ENCODE peak calls at places on chromosomes 16 and 17, in six cellular contexts. One of them, this sample, is unnamed.

GRCh38 chr17:3557768-3558583 is at the start of gene TRPV3:
- DNase-seq in fibroblast of mammary gland: peak
- DNase-seq in left colon: peak
- DNase-seq in NCI-H345: no peak
- DNase-seq in ecto neural progenitor cell: peak
- DNase-seq in type B pancreatic cell: no peak
- DNase-seq in this sample: no peak

GRCh38 chr17:50308666-50309065 is 34.4 kb downstream of the TMEM92 start:
- DNase-seq in fibroblast of mammary gland: no peak
- DNase-seq in type B pancreatic cell: no peak
- DNase-seq in left colon: no peak
- DNase-seq in NCI-H345: no peak
- DNase-seq in ecto neural progenitor cell: no peak
- DNase-seq in this sample: peak

GRCh38 chr16:85300451-85300968 is 188.2 kb upstream of the CIBAR2 start:
- DNase-seq in ecto neural progenitor cell: no peak
- DNase-seq in NCI-H345: no peak
- DNase-seq in left colon: no peak
- DNase-seq in fibroblast of mammary gland: no peak
- DNase-seq in type B pancreatic cell: no peak
- DNase-seq in this sample: no peak

GRCh38 chr16:57084257-57084770 is 8.1 kb upstream of the CPNE2 start:
- DNase-seq in NCI-H345: peak
- DNase-seq in ecto neural progenitor cell: peak
- DNase-seq in left colon: peak
- DNase-seq in type B pancreatic cell: no peak
- DNase-seq in fibroblast of mammary gland: peak
- DNase-seq in this sample: peak

GRCh38 chr17:57453841-57454240 is 197.5 kb downstream of the MSI2 start:
- DNase-seq in left colon: no peak
- DNase-seq in ecto neural progenitor cell: no peak
- DNase-seq in type B pancreatic cell: no peak
- DNase-seq in NCI-H345: no peak
- DNase-seq in fibroblast of mammary gland: no peak
- DNase-seq in this sample: no peak

GRCh38 chr16:77816293-77816692 is 27.9 kb downstream of the VAT1L start:
- DNase-seq in NCI-H345: no peak
- DNase-seq in type B pancreatic cell: no peak
- DNase-seq in left colon: no peak
- DNase-seq in fibroblast of mammary gland: peak
- DNase-seq in ecto neural progenitor cell: no peak
- DNase-seq in this sample: no peak

GRCh38 chr17:79951361-79952264 is 84.1 kb downstream of the TBC1D16 start:
- DNase-seq in ecto neural progenitor cell: peak
- DNase-seq in fibroblast of mammary gland: peak
- DNase-seq in type B pancreatic cell: peak
- DNase-seq in NCI-H345: no peak
- DNase-seq in left colon: no peak
- DNase-seq in this sample: peak

GRCh38 chr16:54923988-54924387 is 6.7 kb upstream of the IRX5 start:
- DNase-seq in NCI-H345: no peak
- DNase-seq in fibroblast of mammary gland: no peak
- DNase-seq in left colon: no peak
- DNase-seq in ecto neural progenitor cell: no peak
- DNase-seq in type B pancreatic cell: no peak
- DNase-seq in this sample: no peak

GRCh38 chr17:63039899-63040602 is 74.0 kb downstream of the TANC2 start:
- DNase-seq in left colon: no peak
- DNase-seq in NCI-H345: peak
- DNase-seq in type B pancreatic cell: no peak
- DNase-seq in fibroblast of mammary gland: peak
- DNase-seq in ecto neural progenitor cell: no peak
- DNase-seq in this sample: peak

GRCh38 chr17:48352630-48353029 is 77.4 kb downstream of the SKAP1 start:
- DNase-seq in type B pancreatic cell: no peak
- DNase-seq in fibroblast of mammary gland: peak
- DNase-seq in left colon: no peak
- DNase-seq in ecto neural progenitor cell: no peak
- DNase-seq in NCI-H345: no peak
- DNase-seq in this sample: no peak

GRCh38 chr16:57999366-57999970 is 1.0 kb downstream of the ZNF319 start:
- DNase-seq in type B pancreatic cell: no peak
- DNase-seq in ecto neural progenitor cell: no peak
- DNase-seq in left colon: no peak
- DNase-seq in NCI-H345: no peak
- DNase-seq in fibroblast of mammary gland: peak
- DNase-seq in this sample: peak

GRCh38 chr16:13138528-13138927 is 237.1 kb downstream of the SHISA9 start:
- DNase-seq in NCI-H345: no peak
- DNase-seq in ecto neural progenitor cell: no peak
- DNase-seq in left colon: no peak
- DNase-seq in type B pancreatic cell: no peak
- DNase-seq in fibroblast of mammary gland: peak
- DNase-seq in this sample: no peak

GRCh38 chr17:13420294-13421277 is 181.1 kb downstream of the HS3ST3A1 start:
- DNase-seq in type B pancreatic cell: no peak
- DNase-seq in left colon: no peak
- DNase-seq in NCI-H345: no peak
- DNase-seq in ecto neural progenitor cell: no peak
- DNase-seq in fibroblast of mammary gland: peak
- DNase-seq in this sample: peak

GRCh38 chr17:48644159-48644558 is 18.0 kb upstream of the HOXB9 start:
- DNase-seq in type B pancreatic cell: no peak
- DNase-seq in NCI-H345: no peak
- DNase-seq in ecto neural progenitor cell: no peak
- DNase-seq in left colon: no peak
- DNase-seq in fibroblast of mammary gland: no peak
- DNase-seq in this sample: no peak

GRCh38 chr17:37490638-37491614 is 1.2 kb downstream of the DUSP14 start:
- DNase-seq in fibroblast of mammary gland: peak
- DNase-seq in ecto neural progenitor cell: no peak
- DNase-seq in left colon: no peak
- DNase-seq in type B pancreatic cell: no peak
- DNase-seq in NCI-H345: no peak
- DNase-seq in this sample: peak

This sample was measured in EH.